ENCODE peak calls at places on chromosomes 16 and 17, in ten cellular contexts. E is IMR-90, I is tibial artery, L is A549, V is psoas muscle, Q is fibroblast of the aortic adventitia, O is mucosa of descending colon, D is heart left ventricle, H is fibroblast of lung, J is lung. B is an unnamed sample.

GRCh38 chr16:2954228-2954627 is 9.8 kb upstream of the KREMEN2 start:
- DNase-seq in E (no peak), J (no peak), D (no peak), O (no peak), I (no peak), L (no peak), H (no peak), V (peak), Q (no peak), B (no peak)

GRCh38 chr16:51556694-51557327 is 405.7 kb upstream of the SALL1 start:
- DNase-seq in L (peak), J (no peak), E (peak), V (no peak), I (no peak), H (peak), O (no peak), Q (peak), D (no peak), B (peak)

GRCh38 chr16:55949518-55949917 is 74.3 kb upstream of the CES5A start:
- DNase-seq in D (no peak), E (peak), H (peak), V (no peak), L (peak), J (no peak), I (no peak), O (no peak), Q (peak), B (no peak)

GRCh38 chr16:89961920-89962319 is 13.4 kb downstream of the DEF8 start:
- DNase-seq in V (no peak), E (no peak), O (no peak), D (no peak), L (no peak), I (no peak), J (no peak), H (no peak), Q (no peak), B (no peak)

GRCh38 chr17:9468532-9468931 is 107.1 kb downstream of the STX8 start:
- DNase-seq in J (no peak), O (no peak), Q (no peak), L (no peak), D (no peak), H (no peak), E (no peak), I (no peak), V (no peak), B (no peak)

GRCh38 chr17:679491-679890 is 35.1 kb downstream of the VPS53 start:
- DNase-seq in H (no peak), J (no peak), Q (no peak), I (no peak), L (no peak), O (no peak), D (no peak), E (no peak), V (no peak), B (no peak)

GRCh38 chr17:55330344-55330933 is 65.7 kb downstream of the HLF start:
- DNase-seq in H (no peak), V (no peak), I (no peak), L (no peak), Q (no peak), O (no peak), J (no peak), E (no peak), D (no peak), B (no peak)

GRCh38 chr17:44828919-44829557 is 1.0 kb downstream of the GJC1 start:
- DNase-seq in Q (peak), I (peak), D (no peak), H (peak), L (peak), E (no peak), V (no peak), J (no peak), O (no peak), B (peak)

DNA sequence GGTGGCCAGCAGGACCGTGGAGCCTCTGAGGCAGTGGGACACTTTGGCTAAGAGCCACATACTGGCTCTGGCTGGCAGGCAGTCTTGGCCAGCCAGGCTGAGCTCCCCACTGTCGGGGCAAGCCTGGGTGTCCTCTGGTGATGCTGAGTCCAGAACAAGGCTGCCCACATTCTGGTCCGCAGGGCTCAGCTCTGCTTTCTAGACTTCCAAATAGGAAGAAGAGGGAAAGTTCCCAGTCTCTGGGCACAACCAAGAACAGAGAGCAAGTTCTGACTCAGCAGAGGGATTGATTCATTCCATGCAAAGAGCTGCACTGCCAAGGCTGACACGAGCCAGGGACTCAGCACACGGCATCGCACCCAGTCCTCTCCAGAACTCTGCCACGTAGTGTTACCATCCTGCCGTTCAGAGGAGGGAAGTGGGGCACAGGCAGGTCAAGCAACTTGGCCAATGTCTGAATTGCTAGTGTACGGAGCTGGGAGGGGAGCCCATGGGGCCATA is 58.9 kb downstream of the NOS2 start:
- DNase-seq in H (peak), Q (peak), L (no peak), D (no peak), J (no peak), O (no peak), I (no peak), E (peak), V (no peak), B (peak)
- H3K4me3 ChIP-seq in H (no peak), Q (no peak), L (no peak), D (no peak), J (no peak), O (no peak), I (no peak), E (no peak), V (no peak), B (no peak)

GRCh38 chr17:39607057-39607850 is 466 bp downstream of the NEUROD2 start:
- DNase-seq in V (no peak), L (no peak), D (no peak), H (no peak), J (no peak), I (no peak), O (no peak), E (no peak), Q (no peak), B (no peak)
- TF ChIP-seq CTCF in V (no peak), L (no peak), D (no peak), H (no peak), J (no peak), I (no peak), O (no peak), E (no peak), Q (no peak), B (no peak)

GRCh38 chr16:689175-689897 is 862 bp downstream of the WDR24 start:
- DNase-seq in H (no peak), I (no peak), Q (no peak), E (no peak), L (no peak), O (no peak), D (no peak), V (no peak), J (no peak), B (no peak)

GRCh38 chr16:684961-685696 is 995 bp upstream of the JMJD8 start:
- DNase-seq in H (no peak), V (no peak), I (no peak), L (no peak), J (no peak), O (peak), Q (no peak), E (no peak), D (no peak), B (no peak)

GRCh38 chr16:686459-687260 is 2.5 kb upstream of the JMJD8 start:
- DNase-seq in L (no peak), J (no peak), O (no peak), I (no peak), V (no peak), E (no peak), D (no peak), Q (no peak), H (no peak), B (no peak)

GRCh38 chr16:685967-686366 is 1.8 kb upstream of the JMJD8 start:
- DNase-seq in O (peak), E (peak), D (no peak), Q (peak), J (no peak), L (peak), I (no peak), H (peak), V (no peak), B (peak)

DNA sequence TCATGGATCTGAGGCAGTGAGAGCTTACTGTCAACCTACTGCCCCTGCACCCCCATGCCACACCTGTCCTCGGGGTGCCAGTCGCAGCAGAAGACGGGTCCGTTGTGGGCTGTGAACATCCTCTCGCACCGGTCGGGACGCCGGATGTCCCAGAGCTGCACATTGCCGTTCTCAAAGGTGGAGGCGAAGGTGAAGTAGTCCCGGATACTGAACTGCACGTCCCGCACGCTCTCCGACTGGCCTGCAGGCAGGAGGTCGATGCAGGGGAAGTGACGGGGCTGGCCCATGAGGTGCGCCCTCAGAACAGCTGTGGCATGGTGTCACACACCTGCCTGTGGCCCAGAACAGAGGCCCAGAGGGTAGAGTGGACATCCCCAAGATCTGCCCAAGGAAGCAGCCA is 2.7 kb downstream of the WDR24 start:
- DNase-seq in V (no peak), E (no peak), L (no peak), D (no peak), O (no peak), Q (no peak), H (no peak), I (no peak), J (no peak), B (no peak)
- H3K4me3 ChIP-seq in V (no peak), E (no peak), L (no peak), D (no peak), O (no peak), Q (no peak), H (no peak), I (no peak), J (no peak), B (no peak)

DNA sequence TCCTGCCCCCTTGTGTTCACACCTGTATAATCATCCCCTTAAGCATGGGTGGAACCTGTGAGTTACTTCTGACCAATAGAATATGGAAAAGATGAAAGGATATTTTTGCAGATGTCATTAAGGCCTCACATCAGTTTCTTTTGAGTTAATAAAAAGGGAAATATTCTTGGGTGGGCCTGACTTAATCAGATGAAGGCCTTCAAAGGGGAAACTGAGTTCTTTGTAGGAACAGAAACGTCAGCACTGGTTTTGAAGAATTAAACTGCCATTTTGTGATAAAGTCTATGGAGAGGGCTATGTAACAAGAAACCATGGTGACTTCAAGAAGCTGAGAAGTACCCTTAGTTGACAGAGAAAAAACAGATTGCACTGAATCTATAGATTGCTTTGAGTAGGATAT is 168.7 kb upstream of the CNTNAP4 start:
- DNase-seq in V (no peak), E (no peak), L (no peak), I (no peak), H (no peak), J (no peak), D (no peak), O (no peak), Q (no peak), B (no peak)
- TF ChIP-seq CTCF in V (no peak), E (no peak), L (no peak), I (no peak), H (no peak), J (no peak), D (no peak), O (no peak), Q (no peak), B (no peak)

GRCh38 chr17:2211661-2212327 is 91.8 kb downstream of the SMG6 start:
- DNase-seq in I (no peak), Q (no peak), V (no peak), D (no peak), O (no peak), H (no peak), J (no peak), E (no peak), L (no peak), B (no peak)
- H3K4me3 ChIP-seq in I (no peak), Q (no peak), V (no peak), D (no peak), O (no peak), H (no peak), J (no peak), E (no peak), L (no peak), B (no peak)

DNA sequence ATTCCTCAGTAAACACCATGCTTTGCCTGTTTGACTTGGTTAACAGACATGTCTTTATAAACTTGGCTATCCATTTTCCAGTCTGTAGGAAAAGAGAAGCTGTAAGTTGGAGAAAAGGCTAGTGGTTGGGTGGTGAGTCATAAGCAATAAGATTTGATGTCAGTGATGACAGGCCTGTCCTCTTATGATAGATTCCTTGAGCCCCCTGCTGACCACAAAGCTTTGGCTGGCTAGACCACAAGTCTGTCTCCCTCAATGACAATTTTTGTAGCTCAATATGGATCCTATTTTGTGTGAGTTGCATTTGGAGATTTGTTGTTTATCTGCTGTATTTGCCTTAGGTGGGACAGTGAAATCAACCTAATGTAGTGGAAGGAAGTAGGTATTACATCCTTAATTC is 67.6 kb downstream of the SIAH1 start:
- DNase-seq in O (no peak), E (peak), V (no peak), L (peak), I (no peak), D (no peak), J (no peak), Q (peak), H (peak), B (peak)
- TF ChIP-seq CTCF in O (no peak), E (peak), V (no peak), L (no peak), I (no peak), D (no peak), J (no peak), Q (peak), H (no peak), B (no peak)

GRCh38 chr16:57261806-57262205 is 16.7 kb downstream of the ARL2BP start:
- DNase-seq in V (peak), Q (no peak), J (no peak), E (no peak), D (peak), H (no peak), L (no peak), I (peak), O (no peak), B (no peak)

GRCh38 chr16:57258910-57259475 is 13.9 kb downstream of the ARL2BP start:
- DNase-seq in Q (no peak), I (peak), H (no peak), D (peak), L (no peak), J (no peak), O (no peak), E (no peak), V (no peak), B (no peak)

GRCh38 chr16:57262841-57263584 is 18.0 kb downstream of the ARL2BP start:
- DNase-seq in I (peak), J (no peak), V (peak), H (no peak), E (no peak), O (no peak), D (peak), Q (no peak), L (no peak), B (no peak)

GRCh38 chr16:57258226-57258909 is 13.3 kb downstream of the ARL2BP start:
- DNase-seq in O (no peak), D (peak), L (no peak), Q (no peak), H (no peak), E (no peak), I (peak), V (no peak), J (no peak), B (no peak)

DNA sequence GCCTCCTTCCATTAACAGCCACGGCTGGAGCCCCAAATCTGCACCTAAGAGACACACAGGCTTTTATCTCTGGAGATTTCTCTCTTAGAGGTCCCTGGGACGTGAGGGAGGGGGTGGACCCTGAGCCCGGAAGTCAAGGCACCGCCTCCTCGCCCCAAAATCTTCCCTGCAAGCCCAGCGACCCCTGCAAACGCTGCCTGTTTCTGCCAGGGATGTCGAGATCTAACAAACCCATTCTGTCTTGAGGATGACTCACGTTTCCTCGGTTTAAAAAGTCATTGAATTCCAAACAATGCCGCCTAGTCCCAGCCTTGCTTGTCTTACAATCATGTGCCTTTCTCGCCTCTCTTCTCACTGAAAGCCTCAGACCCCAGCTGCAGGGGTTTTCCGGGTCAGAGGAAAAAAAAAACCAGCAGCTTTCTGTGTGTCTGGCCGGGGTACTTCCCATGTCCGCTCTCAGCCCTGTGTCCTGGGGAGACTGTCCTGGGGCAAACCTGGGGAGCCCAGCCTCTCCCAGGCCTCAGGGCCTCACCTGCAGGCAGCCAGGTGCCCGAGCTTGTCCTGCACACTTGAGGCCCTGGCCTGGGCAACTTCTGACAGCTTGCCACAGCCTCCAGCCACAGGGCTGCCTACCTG is 15.4 kb downstream of the ARL2BP start:
- DNase-seq in E (peak), Q (peak), I (peak), V (peak), D (peak), O (no peak), L (no peak), J (no peak), H (peak), B (peak)
- H3K4me3 ChIP-seq in E (no peak), Q (peak), I (no peak), V (no peak), D (no peak), O (no peak), L (no peak), J (no peak), H (no peak), B (peak)